ENCODE peak calls at places on chromosomes 16 and 17, in five cellular contexts. O is OCI-LY7, P is PC-3, F is GM23338, I is SK-N-SH. G is an unnamed sample.

GRCh38 chr17:6927290-6927844 is 68.5 kb upstream of the ALOX12 start:
- DNase-seq in I (no peak), F (no peak), P (peak), O (no peak), G (peak)

GRCh38 chr16:85552980-85553435 is 60.1 kb upstream of the GSE1 start:
- DNase-seq in O (no peak), P (no peak), I (peak), F (peak), G (no peak)

GRCh38 chr17:66636111-66636510 is 198.8 kb upstream of the CACNG5 start:
- DNase-seq in I (no peak), O (no peak), F (no peak), P (no peak), G (peak)

GRCh38 chr17:2174471-2175293 is 119.8 kb downstream of the HIC1 start:
- DNase-seq in O (no peak), P (no peak), I (peak), F (peak), G (peak)

GRCh38 chr17:72244494-72244893 is 123.7 kb downstream of the SOX9 start:
- DNase-seq in P (peak), F (no peak), O (no peak), I (no peak), G (no peak)

GRCh38 chr17:81057079-81057730 is 22.3 kb downstream of the BAIAP2 start:
- DNase-seq in F (no peak), I (peak), P (peak), O (no peak), G (peak)

GRCh38 chr16:75658175-75658574 is 10.6 kb downstream of the TERF2IP start:
- DNase-seq in P (no peak), O (no peak), F (no peak), I (no peak), G (no peak)

GRCh38 chr16:2199621-2200139 is 3.3 kb upstream of the CASKIN1 start:
- DNase-seq in O (no peak), P (no peak), I (no peak), F (no peak), G (no peak)

GRCh38 chr17:83089322-83090156 is 10.1 kb downstream of the METRNL start:
- DNase-seq in O (no peak), P (peak), I (no peak), F (no peak), G (peak)

GRCh38 chr16:22977294-22977697 is 163.3 kb downstream of the HS3ST2 start:
- DNase-seq in I (no peak), F (peak), P (peak), O (peak), G (peak)

GRCh38 chr16:48212033-48212432 is 32.1 kb upstream of the LONP2 start:
- DNase-seq in F (no peak), I (no peak), O (no peak), P (no peak), G (no peak)

GRCh38 chr16:79597775-79598174 is 2.8 kb downstream of the MAF start:
- DNase-seq in P (no peak), I (no peak), O (no peak), F (peak), G (no peak)

GRCh38 chr17:68288375-68288774 is 2.6 kb downstream of the SLC16A6 start:
- DNase-seq in O (peak), I (no peak), P (no peak), F (no peak), G (no peak)

GRCh38 chr16:23031508-23032098 is 117.6 kb downstream of the USP31 start:
- DNase-seq in F (peak), P (no peak), O (no peak), I (no peak), G (no peak)

GRCh38 chr17:82105882-82106696 is 8.1 kb upstream of the FASN start:
- DNase-seq in I (peak), F (peak), O (peak), P (peak), G (peak)

GRCh38 chr17:34259151-34259550 is 4.1 kb downstream of the CCL2 start:
- DNase-seq in O (no peak), I (no peak), P (no peak), F (no peak), G (peak)

GRCh38 chr16:25037221-25037620 is 22.1 kb upstream of the ARHGAP17 start:
- DNase-seq in I (no peak), P (no peak), F (no peak), O (no peak), G (no peak)

GRCh38 chr16:4350787-4351659 is at the start of gene PAM16:
- DNase-seq in P (peak), F (peak), O (peak), I (peak), G (peak)

GRCh38 chr16:88697831-88698693 is 8.1 kb downstream of the RNF166 start:
- DNase-seq in P (no peak), O (peak), I (no peak), F (peak), G (no peak)

GRCh38 chr16:46866286-46866685 is 17.9 kb upstream of the GPT2 start:
- DNase-seq in I (no peak), F (no peak), O (no peak), P (no peak), G (no peak)

GRCh38 chr17:309361-309888 is 43.2 kb downstream of the RPH3AL start:
- DNase-seq in I (peak), F (peak), O (peak), P (peak), G (peak)

GRCh38 chr17:37234106-37234505 is 141.7 kb upstream of the C17orf78 start:
- DNase-seq in F (no peak), I (no peak), O (no peak), P (no peak), G (no peak)

GRCh38 chr17:1946021-1946932 is 78.9 kb downstream of the RTN4RL1 start:
- DNase-seq in P (no peak), F (no peak), O (no peak), I (no peak), G (no peak)

GRCh38 chr17:50604470-50604869 is 30.2 kb upstream of the ABCC3 start:
- DNase-seq in F (peak), I (peak), O (no peak), P (no peak), G (peak)

GRCh38 chr16:15975172-15975571 is 25.8 kb downstream of the ABCC1 start:
- DNase-seq in O (no peak), P (no peak), F (no peak), I (no peak), G (no peak)

GRCh38 chr17:20189979-20190378 is 180.8 kb downstream of the SPECC1 start:
- DNase-seq in P (no peak), I (no peak), F (no peak), O (no peak), G (no peak)

GRCh38 chr17:42135664-42136653 is 13.4 kb downstream of the HSPB9 start:
- DNase-seq in I (no peak), O (peak), F (peak), P (no peak), G (peak)

DNA sequence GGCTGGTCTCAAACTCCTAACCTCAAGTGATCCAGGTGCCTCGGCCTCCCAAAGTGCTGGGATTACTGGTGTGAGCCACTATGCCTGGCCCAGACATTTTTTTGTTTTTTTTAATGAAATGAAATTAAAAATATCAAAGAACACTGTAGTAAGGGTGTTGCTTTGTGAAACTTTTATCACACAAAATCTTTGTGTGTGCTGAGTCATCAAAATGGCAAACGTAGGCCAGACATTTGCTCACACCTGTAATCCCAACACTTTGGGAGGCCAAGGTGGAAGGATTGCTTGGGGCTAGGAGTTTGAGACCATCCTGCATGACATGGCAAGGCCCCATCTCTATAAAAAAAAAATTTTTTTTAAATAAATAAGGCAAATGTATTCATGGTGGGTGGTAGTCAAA is 9.7 kb downstream of the NAT9 start:
- DNase-seq in P (no peak), I (no peak), F (no peak), O (no peak), G (no peak)
- H3K27ac ChIP-seq in P (no peak), I (no peak), F (no peak), O (no peak), G (no peak)

GRCh38 chr17:44198721-44199552 is 747 bp downstream of the ATXN7L3 start:
- DNase-seq in I (peak), F (peak), O (peak), P (peak), G (peak)

GRCh38 chr17:44197980-44198720 is 1.5 kb downstream of the ATXN7L3 start:
- DNase-seq in P (peak), O (peak), F (peak), I (no peak), G (peak)

GRCh38 chr17:44199553-44200477 is at the start of gene ATXN7L3:
- DNase-seq in I (peak), P (peak), O (peak), F (peak), G (peak)

GRCh38 chr17:44200478-44201155 is 933 bp upstream of the ATXN7L3 start:
- DNase-seq in F (peak), P (no peak), O (peak), I (no peak), G (peak)

DNA sequence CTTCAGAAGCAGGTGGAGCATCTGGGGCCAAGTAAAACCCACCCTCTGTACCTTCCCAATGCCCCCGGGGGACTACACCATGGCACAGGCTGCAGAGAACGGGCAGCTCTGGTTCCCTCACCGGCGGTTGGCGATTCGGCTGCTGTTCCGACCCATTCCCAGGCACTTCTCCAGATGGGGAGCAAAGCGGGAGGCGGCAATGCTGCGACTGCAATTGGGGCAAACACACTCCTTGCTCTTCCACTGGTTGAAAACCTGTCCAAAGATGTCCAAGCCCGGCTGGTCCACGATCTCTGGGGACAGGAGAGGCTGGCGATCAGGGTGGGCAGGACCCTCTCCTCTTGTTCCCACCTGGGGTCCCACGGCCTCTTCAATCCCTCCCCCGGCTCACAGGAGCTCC is 2.6 kb downstream of the ATXN7L3 start:
- DNase-seq in P (no peak), O (no peak), F (no peak), I (no peak), G (no peak)
- H3K4me3 ChIP-seq in P (no peak), O (no peak), F (no peak), I (no peak), G (peak)

GRCh38 chr17:74412581-74412980 is 19.3 kb upstream of the GPRC5C start:
- DNase-seq in F (no peak), O (no peak), I (no peak), P (no peak), G (no peak)
- TF ChIP-seq EZH2phosphoT487 in F (no peak), O (no peak), I (no peak), P (no peak), G (no peak)

GRCh38 chr17:41004397-41004796 is 4.5 kb downstream of the KRTAP3-1 start:
- DNase-seq in F (no peak), P (no peak), I (no peak), O (no peak), G (no peak)
- H3K27ac ChIP-seq in F (no peak), P (no peak), I (no peak), O (no peak), G (no peak)